ENCODE peak calls at places on chromosomes 12 and 14, in four cellular contexts. L, A, J and W are unnamed samples.

GRCh38 chr14:99401624-99402282 is 78.9 kb downstream of the SETD3 start:
- DNase-seq in L (no peak), A (no peak), J (no peak), W (no peak)

GRCh38 chr12:77133566-77133965 is 68.2 kb upstream of the E2F7 start:
- DNase-seq in L (peak; percentile 71), A (peak; percentile 59), J (peak; percentile 65), W (peak; percentile 70)

GRCh38 chr12:115338566-115339294 is 654.8 kb upstream of the TBX3 start:
- DNase-seq in L (no peak), A (no peak), J (no peak), W (peak; percentile 30)

GRCh38 chr14:57875296-57875695 is 9.4 kb upstream of the SLC35F4 start:
- DNase-seq in L (no peak), A (no peak), J (no peak), W (no peak)

GRCh38 chr14:31278883-31279282 is 71.3 kb upstream of the HECTD1 start:
- DNase-seq in L (no peak), A (no peak), J (no peak), W (peak; percentile 27)

GRCh38 chr14:23053426-23053825 is 3.9 kb downstream of the CDH24 start:
- DNase-seq in L (no peak), A (no peak), J (no peak), W (no peak)

GRCh38 chr14:90381011-90381790 is 15.6 kb upstream of the CALM1 start:
- DNase-seq in L (no peak), A (no peak), J (no peak), W (no peak)

GRCh38 chr12:43805149-43805856 is 814 bp downstream of the TWF1 start:
- DNase-seq in L (no peak), A (no peak), J (no peak), W (no peak)

GRCh38 chr12:79012616-79013015 is 148.0 kb downstream of the SYT1 start:
- DNase-seq in L (no peak), A (no peak), J (no peak), W (no peak)

GRCh38 chr12:120181991-120182631 is 12.4 kb downstream of the GCN1 start:
- DNase-seq in L (no peak), A (no peak), J (peak; percentile 74), W (peak; percentile 30)

GRCh38 chr12:62210422-62210821 is 49.8 kb upstream of the USP15 start:
- DNase-seq in L (peak; percentile 37), A (peak; percentile 12), J (peak; percentile 52), W (peak; percentile 35)

GRCh38 chr14:102545461-102546265 is 36.1 kb upstream of the ANKRD9 start:
- DNase-seq in L (peak; percentile 79), A (no peak), J (peak; percentile 17), W (peak; percentile 83)

GRCh38 chr12:120457133-120457532 is 10.9 kb downstream of the GATC start:
- DNase-seq in L (peak; percentile 65), A (no peak), J (no peak), W (peak; percentile 76)

GRCh38 chr14:61706096-61706690 is 10.9 kb downstream of the HIF1A start:
- DNase-seq in L (no peak), A (no peak), J (no peak), W (no peak)

GRCh38 chr12:69119770-69120169 is 119.6 kb upstream of the CPSF6 start:
- DNase-seq in L (no peak), A (no peak), J (no peak), W (no peak)

GRCh38 chr12:69120331-69120730 is 119.0 kb upstream of the CPSF6 start:
- DNase-seq in L (no peak), A (no peak), J (no peak), W (no peak)

GRCh38 chr12:69117566-69118266 is 121.7 kb upstream of the CPSF6 start:
- DNase-seq in L (no peak), A (no peak), J (no peak), W (no peak)

GRCh38 chr12:69123909-69124638 is 115.3 kb upstream of the CPSF6 start:
- DNase-seq in L (no peak), A (no peak), J (no peak), W (no peak)

DNA sequence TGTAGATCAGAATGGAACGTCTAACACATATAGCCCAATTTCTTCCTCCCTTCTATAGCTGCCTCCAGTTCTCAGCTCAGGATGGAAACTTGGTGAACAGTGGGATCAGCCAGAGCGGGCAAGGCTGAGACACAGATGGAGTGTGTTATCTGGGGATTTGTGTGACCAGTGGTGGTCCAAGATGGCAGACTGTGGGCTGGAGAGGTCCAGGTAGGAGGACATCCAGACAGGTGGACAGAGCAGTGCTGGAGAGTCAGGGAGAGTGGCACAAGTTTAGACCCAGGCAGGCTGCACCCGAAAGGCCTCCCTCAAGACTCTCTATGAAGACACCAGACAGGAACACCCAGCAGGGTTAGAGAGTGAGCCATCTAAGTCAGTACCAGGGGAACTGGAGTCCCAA is 116.1 kb upstream of the CPSF6 start:
- DNase-seq in L (no peak), A (no peak), J (no peak), W (no peak)
- H2BK15ac ChIP-seq in L (no peak overlapping the region), A (no peak overlapping the region), J (no peak overlapping the region), W (no peak overlapping the region)

GRCh38 chr14:69133206-69134125 is 19.5 kb downstream of the DCAF5 start:
- DNase-seq in L (no peak), A (no peak), J (peak; percentile 78), W (peak; percentile 70)

GRCh38 chr14:69135133-69135532 is 17.8 kb downstream of the DCAF5 start:
- DNase-seq in L (no peak), A (no peak), J (no peak), W (no peak)

GRCh38 chr14:69132513-69133181 is 20.3 kb downstream of the DCAF5 start:
- DNase-seq in L (no peak), A (no peak), J (no peak), W (no peak)

GRCh38 chr14:69129264-69129880 is 23.5 kb downstream of the DCAF5 start:
- DNase-seq in L (peak; percentile 76), A (peak; percentile 83), J (peak; percentile 88), W (peak; percentile 92)

DNA sequence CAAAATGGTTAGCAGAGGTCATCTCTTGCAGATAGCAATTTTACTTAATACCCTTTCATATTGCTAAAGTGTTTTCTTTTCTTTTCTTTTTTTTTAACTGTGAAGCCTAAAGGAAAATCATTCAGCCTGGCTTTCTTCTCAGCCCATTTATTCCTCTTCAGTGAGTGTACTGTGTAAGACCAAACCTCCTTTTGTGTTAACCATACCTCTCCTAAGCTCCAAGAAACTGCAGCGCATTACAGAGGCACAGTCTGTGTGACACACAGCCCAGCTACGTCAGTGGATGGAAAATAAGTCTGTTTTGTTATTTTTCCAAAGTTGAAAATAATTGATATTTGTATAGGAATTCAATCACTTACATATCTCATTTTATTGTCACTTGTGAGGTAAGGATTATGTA is 21.7 kb downstream of the DCAF5 start:
- DNase-seq in L (no peak), A (no peak), J (no peak), W (no peak)
- H2BK15ac ChIP-seq in L (no peak overlapping the region), A (no peak overlapping the region), J (no peak overlapping the region), W (no peak overlapping the region)

DNA sequence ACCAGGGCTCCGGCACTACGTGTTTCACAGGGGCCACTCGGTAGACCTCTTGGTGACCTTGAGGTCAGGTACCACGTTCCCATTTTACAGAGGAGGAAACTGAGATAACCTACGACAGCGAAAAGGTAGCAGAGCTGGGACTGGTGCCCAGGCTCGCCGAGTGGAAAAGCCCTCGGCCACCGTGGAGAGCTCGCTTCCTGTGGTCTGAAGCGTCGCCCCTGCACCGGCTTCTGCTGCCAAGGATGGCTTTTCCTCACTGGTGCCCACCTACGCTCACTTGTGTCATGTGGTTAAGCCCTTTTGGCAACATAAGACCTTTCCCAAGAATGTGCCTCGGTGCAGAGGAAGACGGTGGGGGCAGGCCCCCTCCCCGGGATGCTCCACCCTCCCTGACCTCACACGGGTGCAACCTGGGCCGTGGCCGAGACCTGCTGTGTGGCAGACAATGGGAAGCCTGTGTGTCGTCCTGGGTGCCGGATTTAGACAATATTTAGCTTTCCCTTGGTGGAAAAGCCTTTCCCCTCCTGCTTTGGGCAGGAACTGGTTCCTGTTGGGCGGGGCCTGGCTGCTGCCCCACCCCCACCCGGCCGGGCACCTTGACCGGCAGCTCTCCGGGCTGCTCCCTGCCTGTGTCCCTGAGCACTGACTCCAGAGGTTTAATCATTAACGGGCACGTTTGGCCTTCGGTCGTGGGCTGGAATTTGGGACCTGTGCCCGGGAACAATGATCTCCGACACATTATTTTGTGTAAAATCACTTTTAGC is 32.4 kb upstream of the PPP1R13B start:
- DNase-seq in L (peak; percentile 69), A (no peak), J (no peak), W (peak; percentile 57)
- H2BK15ac ChIP-seq in L (no peak overlapping the region), A (no peak overlapping the region), J (no peak overlapping the region), W (no peak overlapping the region)

GRCh38 chr14:96001866-96002510 is 37.2 kb upstream of the C14orf132 start:
- DNase-seq in L (peak; percentile 34), A (no peak), J (peak; percentile 8), W (peak; percentile 57)
- H2BK15ac ChIP-seq in L (no peak overlapping the region), A (no peak overlapping the region), J (no peak overlapping the region), W (no peak overlapping the region)

GRCh38 chr12:93679308-93679933 is 2.2 kb downstream of the CRADD start:
- DNase-seq in L (no peak), A (no peak), J (no peak), W (no peak)
- H2BK15ac ChIP-seq in L (no peak overlapping the region), A (no peak overlapping the region), J (no peak overlapping the region), W (no peak overlapping the region)

GRCh38 chr12:115960-116915 is 49.7 kb downstream of the IQSEC3 start:
- DNase-seq in L (no peak), A (no peak), J (no peak), W (no peak)
- H2BK15ac ChIP-seq in L (no peak overlapping the region), A (no peak overlapping the region), J (no peak overlapping the region), W (no peak overlapping the region)

GRCh38 chr14:98133806-98134205 is 1138.2 kb downstream of the BCL11B start:
- DNase-seq in L (no peak), A (no peak), J (no peak), W (no peak)
- H2BK15ac ChIP-seq in L (no peak overlapping the region), A (no peak overlapping the region), J (no peak overlapping the region), W (no peak overlapping the region)